ENCODE peak calls at places on chromosomes 7 and 10, in eight cellular contexts. X is endodermal cell; Z is iris pigment epithelial cell; Q is body of pancreas; L is Panc1; T is mucosa of descending colon; H is effector CD4-positive, alpha-beta T cell; V is neural crest cell. E is an unnamed sample.

GRCh38 chr10:78741541-78741940 is 327.2 kb upstream of the ZMIZ1 start:
- DNase-seq in X (no peak), Z (peak), Q (peak), L (no peak), T (no peak), H (no peak), V (no peak), E (no peak)

GRCh38 chr10:7950981-7951847 is 103.3 kb upstream of the GATA3 start:
- DNase-seq in X (no peak), Z (peak), Q (no peak), L (no peak), T (no peak), H (no peak), V (no peak), E (no peak)

GRCh38 chr7:16411391-16411790 is 9.9 kb downstream of the CRPPA start:
- DNase-seq in X (no peak), Z (peak), Q (no peak), L (no peak), T (no peak), H (no peak), V (no peak), E (no peak)

GRCh38 chr7:88495901-88496300 is 189.2 kb upstream of the STEAP4 start:
- DNase-seq in X (no peak), Z (no peak), Q (no peak), L (no peak), T (no peak), H (no peak), V (no peak), E (no peak)

GRCh38 chr7:83267141-83267631 is 104.5 kb upstream of the PCLO start:
- DNase-seq in X (no peak), Z (peak), Q (no peak), L (no peak), T (no peak), H (no peak), V (no peak), E (no peak)

GRCh38 chr10:30813872-30814471 is 184.4 kb upstream of the LYZL2 start:
- DNase-seq in X (no peak), Z (peak), Q (no peak), L (no peak), T (no peak), H (no peak), V (no peak), E (no peak)

GRCh38 chr7:94562525-94562924 is 52.9 kb downstream of the CASD1 start:
- DNase-seq in X (no peak), Z (peak), Q (no peak), L (no peak), T (no peak), H (no peak), V (no peak), E (no peak)

GRCh38 chr10:105148921-105149320 is 507.8 kb downstream of the SORCS3 start:
- DNase-seq in X (no peak), Z (no peak), Q (no peak), L (no peak), T (no peak), H (no peak), V (no peak), E (no peak)

GRCh38 chr7:24720283-24720682 is 37.0 kb downstream of the GSDME start:
- DNase-seq in X (no peak), Z (no peak), Q (no peak), L (no peak), T (no peak), H (no peak), V (no peak), E (no peak)

GRCh38 chr10:52927678-52928077 is 155.1 kb upstream of the MBL2 start:
- DNase-seq in X (no peak), Z (no peak), Q (no peak), L (no peak), T (no peak), H (no peak), V (no peak), E (no peak)

GRCh38 chr7:105429746-105430612 is 41.3 kb upstream of the SRPK2 start:
- DNase-seq in X (peak), Z (peak), Q (peak), L (peak), T (no peak), H (peak), V (no peak), E (peak)

GRCh38 chr10:72218329-72218728 is 2.3 kb upstream of the ASCC1 start:
- DNase-seq in X (no peak), Z (no peak), Q (no peak), L (no peak), T (no peak), H (no peak), V (no peak), E (no peak)

GRCh38 chr10:24721254-24722106 is 2.2 kb downstream of the ARHGAP21 start:
- DNase-seq in X (peak), Z (peak), Q (peak), L (no peak), T (peak), H (no peak), V (peak), E (no peak)

GRCh38 chr7:155482511-155483183 is 24.7 kb downstream of the EN2 start:
- DNase-seq in X (no peak), Z (no peak), Q (no peak), L (no peak), T (no peak), H (no peak), V (no peak), E (no peak)

GRCh38 chr7:43650457-43651052 is 67.6 kb downstream of the STK17A start:
- DNase-seq in X (no peak), Z (peak), Q (no peak), L (no peak), T (no peak), H (no peak), V (no peak), E (no peak)

GRCh38 chr10:78250313-78251040 is 216.8 kb downstream of the RPS24 start:
- DNase-seq in X (no peak), Z (no peak), Q (no peak), L (no peak), T (no peak), H (no peak), V (no peak), E (no peak)

GRCh38 chr7:132685301-132685700 is 109.0 kb upstream of the PLXNA4 start:
- DNase-seq in X (no peak), Z (no peak), Q (no peak), L (no peak), T (no peak), H (no peak), V (no peak), E (no peak)

GRCh38 chr7:81616951-81617350 is 152.9 kb downstream of the HGF start:
- DNase-seq in X (no peak), Z (peak), Q (no peak), L (no peak), T (no peak), H (no peak), V (no peak), E (no peak)

GRCh38 chr7:80370587-80370986 is 141.3 kb downstream of the GNAT3 start:
- DNase-seq in X (no peak), Z (no peak), Q (no peak), L (no peak), T (no peak), H (no peak), V (no peak), E (no peak)

GRCh38 chr7:25711940-25712339 is 440.1 kb upstream of the NFE2L3 start:
- DNase-seq in X (no peak), Z (no peak), Q (no peak), L (no peak), T (no peak), H (no peak), V (no peak), E (no peak)

GRCh38 chr10:70805619-70806215 is 10.0 kb upstream of the SGPL1 start:
- DNase-seq in X (no peak), Z (no peak), Q (no peak), L (no peak), T (no peak), H (no peak), V (no peak), E (no peak)